ENCODE peak calls at places on chromosomes 13 and 19, in five cellular contexts. U is CD8-positive, alpha-beta T cell; B is tibial artery; N is colonic mucosa; J is heart left ventricle. M is an unnamed sample.

GRCh38 chr13:35978607-35979316 is 152.4 kb downstream of the DCLK1 start:
- DNase-seq in U (no peak), B (no peak), N (peak; percentile 37), J (no peak), M (no peak)

GRCh38 chr19:38726284-38726673 is 18.0 kb downstream of the CAPN12 start:
- DNase-seq in U (peak; percentile 3), B (no peak), N (no peak), J (no peak), M (no peak)

GRCh38 chr19:7137120-7137519 is 67.6 kb downstream of the ZNF557 start:
- DNase-seq in U (no peak), B (peak; percentile 48), N (no peak), J (no peak), M (no peak)

GRCh38 chr13:21518617-21519144 is 59.6 kb upstream of the ZDHHC20 start:
- DNase-seq in U (no peak), B (no peak), N (no peak), J (no peak), M (no peak)

GRCh38 chr19:41320568-41320967 is 10.6 kb downstream of the CCDC97 start:
- DNase-seq in U (no peak), B (no peak), N (no peak), J (no peak), M (no peak)

GRCh38 chr13:36533806-36534205 is 101.5 kb downstream of the CCNA1 start:
- DNase-seq in U (no peak), B (no peak), N (no peak), J (no peak), M (no peak)

GRCh38 chr13:20465218-20465879 is 60.3 kb downstream of the CRYL1 start:
- DNase-seq in U (no peak), B (no peak), N (peak; percentile 33), J (no peak), M (no peak)

GRCh38 chr19:29969891-29970290 is 27.9 kb downstream of the URI1 start:
- DNase-seq in U (no peak), B (no peak), N (no peak), J (no peak), M (no peak)

GRCh38 chr13:105774739-105775460 is 760.6 kb downstream of the EFNB2 start:
- DNase-seq in U (no peak), B (no peak), N (no peak), J (no peak), M (no peak)

GRCh38 chr13:32233062-32233461 is 82.1 kb downstream of the ZAR1L start:
- DNase-seq in U (no peak), B (no peak), N (no peak), J (no peak), M (no peak)

GRCh38 chr13:34070006-34070405 is 252.1 kb downstream of the RFC3 start:
- DNase-seq in U (no peak), B (no peak), N (no peak), J (no peak), M (no peak)

GRCh38 chr19:5826531-5827341 is 12.8 kb downstream of the FUT6 start:
- DNase-seq in U (peak; percentile 52), B (no peak), N (peak; percentile 90), J (peak; percentile 84), M (no peak)

GRCh38 chr13:29934531-29935308 is 84.3 kb upstream of the UBL3 start:
- DNase-seq in U (no peak), B (no peak), N (no peak), J (no peak), M (no peak)

GRCh38 chr13:51292000-51292550 is 47.4 kb upstream of the SERPINE3 start:
- DNase-seq in U (no peak), B (no peak), N (no peak), J (no peak), M (no peak)

GRCh38 chr13:30394798-30395191 is 27.5 kb upstream of the UBE2L5 start:
- DNase-seq in U (no peak), B (no peak), N (no peak), J (no peak), M (no peak)

GRCh38 chr13:100694722-100695644 is 20.4 kb upstream of the TMTC4 start:
- DNase-seq in U (no peak), B (no peak), N (peak; percentile 28), J (peak; percentile 45), M (no peak)

GRCh38 chr19:42051166-42052115 is 18.6 kb downstream of the GRIK5 start:
- DNase-seq in U (no peak), B (no peak), N (no peak), J (no peak), M (peak; percentile 62)

GRCh38 chr13:24279267-24279666 is 30.1 kb upstream of the C1QTNF9 start:
- DNase-seq in U (no peak), B (no peak), N (no peak), J (no peak), M (peak; percentile 37)

GRCh38 chr13:73715910-73716257 is 418.3 kb downstream of the KLF12 start:
- DNase-seq in U (no peak), B (no peak), N (no peak), J (no peak), M (no peak)

GRCh38 chr19:18225702-18226468 is at the start of gene PDE4C:
- DNase-seq in U (no peak), B (peak; percentile 72), N (no peak), J (peak; percentile 66), M (no peak)

GRCh38 chr13:110244096-110244830 is 62.7 kb downstream of the COL4A1 start:
- DNase-seq in U (no peak), B (peak; percentile 60), N (no peak), J (no peak), M (no peak)

GRCh38 chr13:110248449-110249143 is 58.4 kb downstream of the COL4A1 start:
- DNase-seq in U (no peak), B (no peak), N (no peak), J (no peak), M (no peak)

GRCh38 chr13:110244926-110245325 is 62.0 kb downstream of the COL4A1 start:
- DNase-seq in U (no peak), B (peak; percentile 60), N (no peak), J (no peak), M (no peak)

GRCh38 chr13:110245421-110245899 is 61.5 kb downstream of the COL4A1 start:
- DNase-seq in U (no peak), B (no peak), N (peak; percentile 15), J (no peak), M (no peak)

GRCh38 chr13:110246530-110246929 is 60.4 kb downstream of the COL4A1 start:
- DNase-seq in U (no peak), B (no peak), N (peak; percentile 17), J (no peak), M (no peak)
- H3K4me1 ChIP-seq in U (no peaks in the 10 kb centered on the region), B (no peaks in the 10 kb centered on the region), N (no peaks in the 10 kb centered on the region), J (peaks cover 98% of the 10 kb centered on the region), M (peaks cover 17% of the 10 kb centered on the region)

GRCh38 chr13:41004875-41005693 is 14.0 kb downstream of the ELF1 start:
- DNase-seq in U (no peak), B (no peak), N (no peak), J (no peak), M (no peak)
- H3K4me3 ChIP-seq in U (peak overlapping the region; percentile 6), B (no peak overlapping the region), N (no peak overlapping the region), J (no peak overlapping the region), M (no peak overlapping the region)

DNA sequence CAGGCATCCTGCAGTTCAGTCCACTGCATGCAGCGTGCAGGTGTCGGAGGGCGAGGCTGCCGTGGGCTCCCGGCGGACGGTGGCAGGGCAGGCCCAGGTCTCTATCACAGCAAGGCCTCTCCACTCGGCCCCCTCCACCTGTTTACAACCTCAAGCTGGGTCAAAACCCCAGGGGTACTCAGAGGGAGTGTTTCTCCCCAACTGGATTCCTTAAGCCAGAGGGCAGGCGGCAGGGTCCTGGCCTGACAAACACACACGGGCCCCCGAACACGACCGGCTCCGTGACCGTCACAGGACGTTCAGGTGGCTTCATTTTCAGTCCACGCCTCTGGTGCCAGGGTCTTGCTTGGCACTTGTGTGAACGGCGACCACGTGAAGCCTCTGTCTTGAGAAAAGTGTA is 23.5 kb downstream of the RASA3 start:
- DNase-seq in U (peak; percentile 18), B (peak; percentile 60), N (no peak), J (peak; percentile 19), M (peak; percentile 17)
- H3K4me1 ChIP-seq in U (peaks cover 93% of the 10 kb centered on the region), B (no peaks in the 10 kb centered on the region), N (no peaks in the 10 kb centered on the region), J (peaks cover 24% of the 10 kb centered on the region), M (peaks cover 15% of the 10 kb centered on the region)

GRCh38 chr19:49443366-49444099 is 2.2 kb upstream of the SLC17A7 start:
- DNase-seq in U (peak; percentile 94), B (peak; percentile 97), N (peak; percentile 95), J (peak; percentile 95), M (peak; percentile 96)
- H3K4me3 ChIP-seq in U (peak overlapping the region; percentile 76), B (peak overlapping the region; percentile 57), N (peak overlapping the region; percentile 79), J (peak overlapping the region; percentile 55), M (peak overlapping the region; percentile 58)

DNA sequence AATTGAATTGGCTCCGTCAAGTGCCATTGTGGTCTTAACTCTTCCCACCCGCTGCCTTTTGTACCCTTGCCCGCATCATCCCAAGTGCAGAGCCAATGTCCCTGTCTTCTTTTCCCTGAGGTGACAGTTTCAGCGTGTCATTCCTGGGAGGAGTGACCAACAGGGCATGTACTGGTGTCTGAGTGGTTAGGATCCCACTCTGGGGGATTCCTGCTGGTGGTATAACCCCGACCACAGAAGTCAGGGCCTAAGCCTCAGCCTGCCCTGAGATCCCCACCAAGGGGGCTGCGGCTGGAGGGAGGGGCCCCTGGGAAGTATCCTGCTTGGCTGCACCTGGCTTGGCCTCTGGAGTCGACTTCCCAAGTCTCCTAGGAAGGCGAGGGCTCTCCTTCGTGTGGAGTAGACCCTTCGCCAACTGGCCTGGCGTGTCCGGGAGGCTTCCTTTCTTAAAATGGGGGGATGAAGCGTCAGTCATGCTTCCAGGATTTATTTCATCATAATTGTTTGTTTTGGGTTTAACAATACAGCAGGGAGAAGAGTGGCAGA is 40.6 kb downstream of the NFIX start:
- DNase-seq in U (no peak), B (no peak), N (no peak), J (no peak), M (no peak)
- H3K4me1 ChIP-seq in U (no peaks in the 10 kb centered on the region), B (peaks cover 4% of the 10 kb centered on the region), N (peaks cover 32% of the 10 kb centered on the region), J (peaks cover 100% of the 10 kb centered on the region), M (peaks cover 94% of the 10 kb centered on the region)